ENCODE peak calls at places on chromosomes 12 and 14, in four cellular contexts. B, R, Q and N are unnamed samples.

GRCh38 chr12:75725505-75726120 is 214.2 kb upstream of the KRR1 start:
- DNase-seq in B (no peak), R (peak; percentile 45), Q (no peak), N (no peak)

GRCh38 chr12:52860102-52860838 is 11.5 kb upstream of the KRT78 start:
- DNase-seq in B (no peak), R (no peak), Q (no peak), N (no peak)

GRCh38 chr12:11805043-11805442 is 155.6 kb downstream of the ETV6 start:
- DNase-seq in B (no peak), R (no peak), Q (no peak), N (no peak)

GRCh38 chr12:46933947-46934346 is 108.2 kb upstream of the SLC38A4 start:
- DNase-seq in B (peak; percentile 49), R (peak; percentile 18), Q (no peak), N (no peak)

GRCh38 chr14:72443256-72443655 is 450.6 kb downstream of the DPF3 start:
- DNase-seq in B (no peak), R (no peak), Q (no peak), N (no peak)

GRCh38 chr12:132812631-132813305 is 15.9 kb downstream of the GOLGA3 start:
- DNase-seq in B (no peak), R (no peak), Q (no peak), N (no peak)

GRCh38 chr14:67487937-67488893 is at the start of gene TMEM229B:
- DNase-seq in B (no peak), R (no peak), Q (no peak), N (no peak)

GRCh38 chr12:89882051-89882450 is 173.4 kb upstream of the ATP2B1 start:
- DNase-seq in B (no peak), R (no peak), Q (no peak), N (no peak)

GRCh38 chr12:87216436-87216835 is 812.8 kb downstream of the C12orf50 start:
- DNase-seq in B (no peak), R (no peak), Q (no peak), N (no peak)

GRCh38 chr12:93722179-93722578 is 45.0 kb downstream of the CRADD start:
- DNase-seq in B (no peak), R (no peak), Q (no peak), N (no peak)

GRCh38 chr14:103091041-103091882 is 3.3 kb upstream of the EXOC3L4 start:
- DNase-seq in B (no peak), R (no peak), Q (peak; percentile 94), N (peak; percentile 66)
- TF ChIP-seq ELF4 in B (no peak), R (no peak), Q (no peak), N (no peak)

GRCh38 chr12:72560370-72560769 is 288.2 kb downstream of the TRHDE start:
- DNase-seq in B (no peak), R (peak; percentile 9), Q (no peak), N (peak; percentile 10)
- TF ChIP-seq ELF4 in B (no peak), R (no peak), Q (no peak), N (no peak)

DNA sequence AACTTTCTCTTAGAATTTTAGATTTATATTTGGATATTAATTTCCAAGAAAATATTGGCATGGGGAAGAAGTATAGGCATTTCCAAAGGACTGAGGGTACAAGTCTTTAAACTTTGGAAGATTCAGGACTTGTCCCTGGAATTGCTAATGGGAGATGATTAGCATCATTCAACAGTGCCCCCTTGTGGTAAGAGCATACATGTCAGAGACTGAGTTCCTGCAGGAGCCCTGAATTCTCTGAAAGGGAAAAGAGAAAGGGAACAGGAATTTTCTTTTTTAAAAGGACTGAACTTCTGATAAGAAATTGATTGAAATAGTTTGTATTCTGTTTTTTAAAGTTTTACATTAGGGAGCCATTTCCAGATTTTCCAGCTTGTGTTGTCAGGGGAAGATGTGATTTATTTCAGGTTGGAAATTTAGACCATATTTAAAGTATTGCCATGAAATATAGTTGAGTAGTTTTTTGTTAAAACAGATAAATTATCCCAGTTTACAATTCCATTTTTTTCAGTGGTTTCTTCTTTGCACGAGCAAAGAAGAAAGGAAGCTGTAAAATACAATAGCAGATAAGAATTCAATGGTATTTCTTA is 44.0 kb upstream of the REP15 start:
- DNase-seq in B (peak; percentile 71), R (peak; percentile 66), Q (peak; percentile 59), N (peak; percentile 41)
- TF ChIP-seq ELF4 in B (no peak), R (no peak), Q (no peak), N (no peak)

GRCh38 chr14:104432611-104433231 is 146.8 kb upstream of the C14orf180 start:
- DNase-seq in B (no peak), R (no peak), Q (no peak), N (peak; percentile 8)

GRCh38 chr14:104433401-104434213 is 146.0 kb upstream of the C14orf180 start:
- DNase-seq in B (no peak), R (no peak), Q (no peak), N (peak; percentile 12)

GRCh38 chr14:104436047-104436531 is 143.5 kb upstream of the C14orf180 start:
- DNase-seq in B (no peak), R (peak; percentile 5), Q (peak; percentile 23), N (peak; percentile 16)

GRCh38 chr14:104435147-104436046 is 144.2 kb upstream of the C14orf180 start:
- DNase-seq in B (no peak), R (peak; percentile 3), Q (peak; percentile 1), N (peak; percentile 8)

DNA sequence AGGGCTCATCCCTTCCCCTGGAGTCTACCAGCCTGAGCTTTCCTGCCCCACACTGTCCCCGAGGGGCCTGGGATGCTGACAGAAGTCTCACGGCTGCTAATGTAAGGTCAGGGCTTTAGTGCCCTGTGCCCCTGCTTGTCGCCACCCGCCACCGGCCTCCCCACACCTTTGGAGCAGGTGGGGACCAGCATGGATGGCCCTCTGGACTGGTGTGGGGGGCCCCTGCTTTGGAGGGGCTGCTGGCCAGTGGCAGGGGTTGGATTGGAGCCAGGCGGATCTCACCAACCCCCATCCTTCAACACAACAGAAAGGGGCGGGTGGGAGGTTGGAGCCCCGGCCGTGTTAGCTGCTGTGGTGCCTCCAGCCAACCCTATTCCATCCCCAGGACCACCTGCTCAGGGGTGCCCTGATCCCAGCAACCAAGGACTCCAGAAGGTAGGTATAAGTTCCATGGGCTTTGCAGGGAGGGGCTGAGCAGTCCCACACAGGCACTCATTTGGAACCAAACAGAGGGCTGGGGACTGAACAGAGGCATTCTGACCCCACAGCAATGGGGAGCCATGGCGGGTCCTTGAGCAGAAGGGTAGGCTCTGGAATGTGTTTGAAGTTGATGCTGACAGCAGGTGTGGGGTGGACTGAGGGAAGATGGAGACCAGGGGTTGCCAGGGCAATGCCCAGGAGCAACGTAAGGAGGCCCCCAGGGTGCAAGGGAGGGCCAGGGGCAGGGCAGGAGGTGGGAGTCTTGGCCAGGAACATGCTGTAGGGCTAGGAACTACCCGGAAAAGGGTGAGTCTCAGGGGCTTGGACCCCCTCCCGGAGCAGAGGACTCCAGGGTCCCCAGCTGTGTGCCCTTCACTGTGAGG is 145.1 kb upstream of the C14orf180 start:
- DNase-seq in B (no peak), R (no peak), Q (no peak), N (no peak)
- TF ChIP-seq ELF4 in B (no peak), R (no peak), Q (no peak), N (no peak)

GRCh38 chr12:64837427-64837826 is 13.0 kb downstream of the TBC1D30 start:
- DNase-seq in B (no peak), R (no peak), Q (no peak), N (no peak)

GRCh38 chr12:64836856-64837255 is 12.4 kb downstream of the TBC1D30 start:
- DNase-seq in B (no peak), R (no peak), Q (no peak), N (no peak)

GRCh38 chr12:64835926-64836325 is 11.5 kb downstream of the TBC1D30 start:
- DNase-seq in B (no peak), R (no peak), Q (no peak), N (no peak)

GRCh38 chr12:64840129-64840528 is 15.7 kb downstream of the TBC1D30 start:
- DNase-seq in B (no peak), R (no peak), Q (no peak), N (no peak)

GRCh38 chr12:64840949-64841717 is 16.7 kb downstream of the TBC1D30 start:
- DNase-seq in B (no peak), R (no peak), Q (no peak), N (no peak)
- TF ChIP-seq ELF4 in B (no peak), R (no peak), Q (no peak), N (no peak)

GRCh38 chr12:70535896-70536374 is 101.3 kb downstream of the PTPRB start:
- DNase-seq in B (peak; percentile 31), R (no peak), Q (no peak), N (no peak)
- TF ChIP-seq ELF4 in B (no peak), R (no peak), Q (no peak), N (no peak)

GRCh38 chr12:104567832-104568490 is 111.2 kb downstream of the CHST11 start:
- DNase-seq in B (no peak), R (no peak), Q (no peak), N (no peak)

GRCh38 chr12:104571328-104571727 is 114.6 kb downstream of the CHST11 start:
- DNase-seq in B (no peak), R (no peak), Q (no peak), N (no peak)

GRCh38 chr12:104568881-104569280 is 112.1 kb downstream of the CHST11 start:
- DNase-seq in B (no peak), R (no peak), Q (no peak), N (no peak)

GRCh38 chr12:104570174-104570907 is 113.6 kb downstream of the CHST11 start:
- DNase-seq in B (no peak), R (no peak), Q (no peak), N (no peak)

GRCh38 chr12:104569348-104570173 is 112.8 kb downstream of the CHST11 start:
- DNase-seq in B (no peak), R (no peak), Q (no peak), N (no peak)
- TF ChIP-seq ELF4 in B (no peak), R (no peak), Q (no peak), N (no peak)

GRCh38 chr12:118641249-118641648 is 264.9 kb downstream of the SUDS3 start:
- DNase-seq in B (no peak), R (no peak), Q (peak; percentile 44), N (no peak)

GRCh38 chr12:118649765-118650585 is 273.6 kb downstream of the SUDS3 start:
- DNase-seq in B (no peak), R (no peak), Q (no peak), N (no peak)

GRCh38 chr12:118650586-118650960 is 274.2 kb downstream of the SUDS3 start:
- DNase-seq in B (no peak), R (no peak), Q (peak; percentile 57), N (no peak)

DNA sequence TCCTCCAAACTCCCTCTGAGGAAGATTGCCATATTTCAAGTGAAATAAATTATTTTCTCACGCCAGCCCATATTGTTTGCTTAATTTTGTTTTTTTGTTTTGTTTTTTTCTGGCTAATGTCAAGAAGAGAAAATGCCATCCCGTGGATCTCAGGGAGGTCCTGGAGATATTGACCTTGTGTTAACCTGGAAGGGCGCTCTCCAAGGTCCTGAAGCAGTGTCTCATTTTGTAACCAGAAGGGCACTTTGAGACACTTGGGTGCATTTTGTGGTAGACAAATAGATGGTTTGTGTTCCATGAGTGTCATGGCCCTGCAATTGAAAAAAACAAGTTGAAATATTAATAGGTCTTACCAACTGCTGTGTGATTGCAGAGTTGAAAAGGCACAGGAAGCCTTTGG is 268.9 kb downstream of the SUDS3 start:
- DNase-seq in B (peak; percentile 23), R (peak; percentile 10), Q (peak; percentile 52), N (peak; percentile 70)
- TF ChIP-seq ELF4 in B (no peak), R (no peak), Q (no peak), N (no peak)

GRCh38 chr12:51759175-51759574 is 89.3 kb downstream of the FIGNL2 start:
- DNase-seq in B (no peak), R (no peak), Q (no peak), N (no peak)
- TF ChIP-seq ELF4 in B (no peak), R (no peak), Q (no peak), N (no peak)